ENCODE peak calls at places on chromosomes 3 and 15, in six cellular contexts. One of them, this sample, is unnamed.

GRCh38 chr15:52503788-52504496 is 24.7 kb downstream of the MYO5A start:
- DNase-seq in left ventricle myocardium inferior: no peak
- DNase-seq in brain microvascular endothelial cell: peak; percentile 37
- DNase-seq in body of pancreas: no peak
- DNase-seq in fibroblast of the aortic adventitia: peak; percentile 61
- DNase-seq in PC-9: no peak
- DNase-seq in this sample: no peak

GRCh38 chr3:191269289-191270085 is 59.7 kb upstream of the CCDC50 start:
- DNase-seq in left ventricle myocardium inferior: no peak
- DNase-seq in brain microvascular endothelial cell: no peak
- DNase-seq in body of pancreas: no peak
- DNase-seq in fibroblast of the aortic adventitia: peak; percentile 74
- DNase-seq in PC-9: no peak
- DNase-seq in this sample: no peak

GRCh38 chr3:111903067-111903511 is 44.0 kb downstream of the PHLDB2 start:
- DNase-seq in left ventricle myocardium inferior: no peak
- DNase-seq in brain microvascular endothelial cell: peak; percentile 82
- DNase-seq in body of pancreas: no peak
- DNase-seq in fibroblast of the aortic adventitia: peak; percentile 84
- DNase-seq in PC-9: peak; percentile 80
- DNase-seq in this sample: no peak

GRCh38 chr3:127565711-127566110 is 24.8 kb downstream of the TPRA1 start:
- DNase-seq in left ventricle myocardium inferior: no peak
- DNase-seq in brain microvascular endothelial cell: no peak
- DNase-seq in body of pancreas: no peak
- DNase-seq in fibroblast of the aortic adventitia: no peak
- DNase-seq in PC-9: no peak
- DNase-seq in this sample: no peak

GRCh38 chr3:108477511-108478147 is 32.8 kb downstream of the MYH15 start:
- DNase-seq in left ventricle myocardium inferior: no peak
- DNase-seq in brain microvascular endothelial cell: peak; percentile 40
- DNase-seq in body of pancreas: peak; percentile 65
- DNase-seq in fibroblast of the aortic adventitia: peak; percentile 72
- DNase-seq in PC-9: peak; percentile 49
- DNase-seq in this sample: peak; percentile 31

GRCh38 chr3:49803464-49804140 is 541 bp downstream of the INKA1 start:
- DNase-seq in left ventricle myocardium inferior: no peak
- DNase-seq in brain microvascular endothelial cell: no peak
- DNase-seq in body of pancreas: no peak
- DNase-seq in fibroblast of the aortic adventitia: no peak
- DNase-seq in PC-9: no peak
- DNase-seq in this sample: no peak

GRCh38 chr3:57017481-57017880 is 43.0 kb upstream of the SPATA12 start:
- DNase-seq in left ventricle myocardium inferior: no peak
- DNase-seq in brain microvascular endothelial cell: peak; percentile 13
- DNase-seq in body of pancreas: no peak
- DNase-seq in fibroblast of the aortic adventitia: no peak
- DNase-seq in PC-9: peak; percentile 61
- DNase-seq in this sample: no peak

GRCh38 chr3:41881233-41881821 is 80.6 kb downstream of the ULK4 start:
- DNase-seq in left ventricle myocardium inferior: no peak
- DNase-seq in brain microvascular endothelial cell: peak; percentile 16
- DNase-seq in body of pancreas: no peak
- DNase-seq in fibroblast of the aortic adventitia: peak; percentile 66
- DNase-seq in PC-9: peak; percentile 13
- DNase-seq in this sample: no peak

GRCh38 chr3:140203510-140203909 is 268.5 kb downstream of the CLSTN2 start:
- DNase-seq in left ventricle myocardium inferior: no peak
- DNase-seq in brain microvascular endothelial cell: no peak
- DNase-seq in body of pancreas: no peak
- DNase-seq in fibroblast of the aortic adventitia: no peak
- DNase-seq in PC-9: no peak
- DNase-seq in this sample: no peak

GRCh38 chr3:51371943-51372557 is 13.0 kb upstream of the MANF start:
- DNase-seq in left ventricle myocardium inferior: no peak
- DNase-seq in brain microvascular endothelial cell: peak; percentile 69
- DNase-seq in body of pancreas: peak; percentile 51
- DNase-seq in fibroblast of the aortic adventitia: peak; percentile 90
- DNase-seq in PC-9: peak; percentile 50
- DNase-seq in this sample: peak; percentile 57

GRCh38 chr3:128946411-128946810 is 47.5 kb downstream of the CFAP92 start:
- DNase-seq in left ventricle myocardium inferior: no peak
- DNase-seq in brain microvascular endothelial cell: no peak
- DNase-seq in body of pancreas: no peak
- DNase-seq in fibroblast of the aortic adventitia: peak; percentile 62
- DNase-seq in PC-9: no peak
- DNase-seq in this sample: no peak

GRCh38 chr15:85941186-85941855 is 138.3 kb upstream of the AGBL1 start:
- DNase-seq in left ventricle myocardium inferior: no peak
- DNase-seq in brain microvascular endothelial cell: no peak
- DNase-seq in body of pancreas: no peak
- DNase-seq in fibroblast of the aortic adventitia: peak; percentile 8
- DNase-seq in PC-9: no peak
- DNase-seq in this sample: no peak

GRCh38 chr3:101780661-101781060 is 1.6 kb downstream of the NXPE3 start:
- DNase-seq in left ventricle myocardium inferior: no peak
- DNase-seq in brain microvascular endothelial cell: peak; percentile 74
- DNase-seq in body of pancreas: no peak
- DNase-seq in fibroblast of the aortic adventitia: peak; percentile 86
- DNase-seq in PC-9: no peak
- DNase-seq in this sample: no peak

GRCh38 chr3:9401986-9402385 is 4.6 kb downstream of the SETD5 start:
- DNase-seq in left ventricle myocardium inferior: no peak
- DNase-seq in brain microvascular endothelial cell: no peak
- DNase-seq in body of pancreas: no peak
- DNase-seq in fibroblast of the aortic adventitia: no peak
- DNase-seq in PC-9: no peak
- DNase-seq in this sample: no peak

GRCh38 chr3:23094890-23095462 is 108.2 kb upstream of the UBE2E2 start:
- DNase-seq in left ventricle myocardium inferior: no peak
- DNase-seq in brain microvascular endothelial cell: peak; percentile 40
- DNase-seq in body of pancreas: no peak
- DNase-seq in fibroblast of the aortic adventitia: peak; percentile 73
- DNase-seq in PC-9: peak; percentile 56
- DNase-seq in this sample: no peak

GRCh38 chr3:71066849-71067261 is 516.7 kb downstream of the FOXP1 start:
- DNase-seq in left ventricle myocardium inferior: no peak
- DNase-seq in brain microvascular endothelial cell: peak; percentile 40
- DNase-seq in body of pancreas: no peak
- DNase-seq in fibroblast of the aortic adventitia: peak; percentile 71
- DNase-seq in PC-9: no peak
- DNase-seq in this sample: no peak
- H3K4me3 ChIP-seq in left ventricle myocardium inferior: peak overlapping the region; percentile 77
- H3K4me3 ChIP-seq in brain microvascular endothelial cell: no peak overlapping the region
- H3K4me3 ChIP-seq in body of pancreas: no peak overlapping the region
- H3K4me3 ChIP-seq in fibroblast of the aortic adventitia: no peak overlapping the region
- H3K4me3 ChIP-seq in PC-9: no peak overlapping the region
- H3K4me3 ChIP-seq in this sample: no peak overlapping the region

GRCh38 chr15:44315773-44316465 is 27.4 kb downstream of the GOLM2 start:
- DNase-seq in left ventricle myocardium inferior: no peak
- DNase-seq in brain microvascular endothelial cell: no peak
- DNase-seq in body of pancreas: no peak
- DNase-seq in fibroblast of the aortic adventitia: no peak
- DNase-seq in PC-9: no peak
- DNase-seq in this sample: no peak

GRCh38 chr15:44314512-44314911 is 26.0 kb downstream of the GOLM2 start:
- DNase-seq in left ventricle myocardium inferior: no peak
- DNase-seq in brain microvascular endothelial cell: no peak
- DNase-seq in body of pancreas: no peak
- DNase-seq in fibroblast of the aortic adventitia: no peak
- DNase-seq in PC-9: no peak
- DNase-seq in this sample: no peak

GRCh38 chr15:44315164-44315563 is 26.6 kb downstream of the GOLM2 start:
- DNase-seq in left ventricle myocardium inferior: no peak
- DNase-seq in brain microvascular endothelial cell: no peak
- DNase-seq in body of pancreas: no peak
- DNase-seq in fibroblast of the aortic adventitia: no peak
- DNase-seq in PC-9: no peak
- DNase-seq in this sample: no peak

GRCh38 chr15:44317423-44317822 is 28.9 kb downstream of the GOLM2 start:
- DNase-seq in left ventricle myocardium inferior: no peak
- DNase-seq in brain microvascular endothelial cell: no peak
- DNase-seq in body of pancreas: no peak
- DNase-seq in fibroblast of the aortic adventitia: no peak
- DNase-seq in PC-9: no peak
- DNase-seq in this sample: no peak

DNA sequence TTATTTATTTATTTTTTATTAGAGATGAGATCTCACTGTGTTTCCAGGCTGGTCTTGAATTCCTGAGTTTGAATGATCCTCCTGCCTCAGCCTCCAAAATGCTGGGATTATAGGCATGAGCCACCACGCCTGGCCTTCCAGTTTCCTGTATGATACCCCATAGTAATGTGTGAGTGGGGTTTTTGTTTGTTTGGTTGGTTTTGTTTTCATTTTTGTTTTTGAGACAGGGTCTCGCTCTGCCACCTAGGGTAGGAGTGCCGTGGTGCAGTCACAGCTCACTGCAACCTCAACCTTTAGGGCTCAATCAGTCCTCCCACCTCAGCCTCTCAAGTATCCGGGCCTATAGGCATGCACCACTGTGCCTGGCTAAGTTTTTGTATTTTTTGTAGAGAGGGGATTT is 30.9 kb downstream of the GOLM2 start:
- DNase-seq in left ventricle myocardium inferior: no peak
- DNase-seq in brain microvascular endothelial cell: no peak
- DNase-seq in body of pancreas: no peak
- DNase-seq in fibroblast of the aortic adventitia: no peak
- DNase-seq in PC-9: no peak
- DNase-seq in this sample: no peak
- H3K4me3 ChIP-seq in left ventricle myocardium inferior: no peak overlapping the region
- H3K4me3 ChIP-seq in brain microvascular endothelial cell: no peak overlapping the region
- H3K4me3 ChIP-seq in body of pancreas: no peak overlapping the region
- H3K4me3 ChIP-seq in fibroblast of the aortic adventitia: no peak overlapping the region
- H3K4me3 ChIP-seq in PC-9: no peak overlapping the region
- H3K4me3 ChIP-seq in this sample: no peak overlapping the region

GRCh38 chr15:74657846-74658245 is 38.0 kb downstream of the EDC3 start:
- DNase-seq in left ventricle myocardium inferior: no peak
- DNase-seq in brain microvascular endothelial cell: peak; percentile 37
- DNase-seq in body of pancreas: no peak
- DNase-seq in fibroblast of the aortic adventitia: peak; percentile 36
- DNase-seq in PC-9: peak; percentile 21
- DNase-seq in this sample: no peak

GRCh38 chr15:74656935-74657535 is 38.8 kb downstream of the EDC3 start:
- DNase-seq in left ventricle myocardium inferior: no peak
- DNase-seq in brain microvascular endothelial cell: no peak
- DNase-seq in body of pancreas: peak; percentile 14
- DNase-seq in fibroblast of the aortic adventitia: no peak
- DNase-seq in PC-9: no peak
- DNase-seq in this sample: no peak

GRCh38 chr15:74651251-74651741 is 35.7 kb downstream of the CLK3 start:
- DNase-seq in left ventricle myocardium inferior: no peak
- DNase-seq in brain microvascular endothelial cell: no peak
- DNase-seq in body of pancreas: peak; percentile 22
- DNase-seq in fibroblast of the aortic adventitia: peak; percentile 58
- DNase-seq in PC-9: no peak
- DNase-seq in this sample: no peak

GRCh38 chr15:74653426-74654082 is 37.9 kb downstream of the CLK3 start:
- DNase-seq in left ventricle myocardium inferior: no peak
- DNase-seq in brain microvascular endothelial cell: peak; percentile 53
- DNase-seq in body of pancreas: no peak
- DNase-seq in fibroblast of the aortic adventitia: peak; percentile 98
- DNase-seq in PC-9: peak; percentile 73
- DNase-seq in this sample: no peak

DNA sequence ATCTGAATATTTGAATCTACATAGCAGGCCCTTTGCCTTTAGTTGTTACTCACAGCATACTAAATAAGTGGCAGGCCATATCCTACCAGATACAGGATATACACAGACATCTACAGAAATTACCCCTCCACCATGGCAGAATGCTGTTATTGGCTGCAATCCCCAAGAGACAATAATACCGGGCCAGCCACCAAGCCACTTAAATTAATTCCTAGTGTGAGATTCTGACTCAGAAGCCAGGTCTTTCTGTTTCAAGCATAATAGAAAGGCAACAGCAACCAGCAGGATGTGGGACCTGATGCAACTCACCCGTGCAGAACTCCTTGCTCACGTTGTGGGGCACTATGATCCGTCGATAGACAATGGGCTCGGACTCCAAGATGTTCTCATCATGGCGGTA is 39.8 kb downstream of the CLK3 start:
- DNase-seq in left ventricle myocardium inferior: no peak
- DNase-seq in brain microvascular endothelial cell: no peak
- DNase-seq in body of pancreas: no peak
- DNase-seq in fibroblast of the aortic adventitia: no peak
- DNase-seq in PC-9: no peak
- DNase-seq in this sample: no peak
- H3K4me3 ChIP-seq in left ventricle myocardium inferior: no peak overlapping the region
- H3K4me3 ChIP-seq in brain microvascular endothelial cell: no peak overlapping the region
- H3K4me3 ChIP-seq in body of pancreas: no peak overlapping the region
- H3K4me3 ChIP-seq in fibroblast of the aortic adventitia: no peak overlapping the region
- H3K4me3 ChIP-seq in PC-9: no peak overlapping the region
- H3K4me3 ChIP-seq in this sample: no peak overlapping the region

DNA sequence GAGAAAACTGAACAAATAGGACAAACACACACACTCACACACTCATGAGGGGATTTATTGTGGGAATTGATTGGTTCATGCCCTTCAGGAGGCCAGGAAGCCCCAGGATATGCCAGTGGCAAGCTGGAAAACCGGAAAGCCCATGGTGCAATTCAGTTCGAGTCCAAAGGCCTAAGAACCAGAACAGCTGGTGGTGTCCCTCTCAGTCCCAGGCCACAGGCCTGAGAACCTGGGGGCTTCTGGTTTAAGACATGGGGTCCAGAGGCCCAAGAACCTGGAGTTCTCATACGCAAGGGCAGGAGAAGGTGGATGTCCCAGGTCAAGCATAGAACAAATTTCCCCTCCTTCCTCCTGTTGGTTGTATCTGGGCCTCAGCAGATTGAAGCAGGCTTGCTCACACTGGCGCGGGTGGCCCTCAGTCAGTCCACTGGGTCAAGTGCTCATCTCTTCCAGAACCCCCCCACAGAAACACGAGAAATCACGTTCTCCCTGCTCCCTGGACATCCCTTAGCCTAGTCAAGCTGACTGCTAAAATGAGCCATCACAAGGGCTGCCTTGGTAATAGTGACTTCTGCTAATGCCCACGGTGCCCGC is 50.1 kb upstream of the RPL32 start:
- DNase-seq in left ventricle myocardium inferior: no peak
- DNase-seq in brain microvascular endothelial cell: no peak
- DNase-seq in body of pancreas: no peak
- DNase-seq in fibroblast of the aortic adventitia: no peak
- DNase-seq in PC-9: no peak
- DNase-seq in this sample: no peak
- H3K4me3 ChIP-seq in left ventricle myocardium inferior: peak overlapping the region; percentile 48
- H3K4me3 ChIP-seq in brain microvascular endothelial cell: peak overlapping the region; percentile 12
- H3K4me3 ChIP-seq in body of pancreas: no peak overlapping the region
- H3K4me3 ChIP-seq in fibroblast of the aortic adventitia: peak overlapping the region; percentile 52
- H3K4me3 ChIP-seq in PC-9: no peak overlapping the region
- H3K4me3 ChIP-seq in this sample: no peak overlapping the region

DNA sequence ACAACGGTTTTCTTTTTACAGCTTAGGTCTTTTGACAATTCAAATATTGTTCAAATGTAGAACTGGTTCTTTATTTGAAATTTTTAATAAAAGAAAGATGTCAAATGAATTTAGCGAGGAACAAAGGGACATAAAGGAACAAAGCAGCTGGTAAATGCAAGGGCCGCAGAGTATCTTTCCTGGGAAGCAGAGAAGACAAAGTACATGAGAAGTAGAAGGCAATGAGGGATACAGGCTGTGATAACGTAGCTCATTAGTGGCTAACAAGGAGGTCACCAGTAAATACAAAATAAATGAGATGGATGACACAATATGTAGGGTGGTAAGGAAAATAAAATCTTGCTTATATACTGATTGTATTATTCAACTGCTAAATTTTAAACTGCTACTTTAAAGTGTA is 762.8 kb downstream of the VGLL3 start:
- DNase-seq in left ventricle myocardium inferior: no peak
- DNase-seq in brain microvascular endothelial cell: no peak
- DNase-seq in body of pancreas: no peak
- DNase-seq in fibroblast of the aortic adventitia: no peak
- DNase-seq in PC-9: no peak
- DNase-seq in this sample: no peak
- H3K4me3 ChIP-seq in left ventricle myocardium inferior: no peak overlapping the region
- H3K4me3 ChIP-seq in brain microvascular endothelial cell: no peak overlapping the region
- H3K4me3 ChIP-seq in body of pancreas: no peak overlapping the region
- H3K4me3 ChIP-seq in fibroblast of the aortic adventitia: no peak overlapping the region
- H3K4me3 ChIP-seq in PC-9: no peak overlapping the region
- H3K4me3 ChIP-seq in this sample: no peak overlapping the region